ENCODE peak calls at places on chromosomes 16 and 17, in four cellular contexts. O, C, J and Z are unnamed samples.

GRCh38 chr17:10216213-10216982 is 18.0 kb upstream of the GAS7 start:
- DNase-seq in O (no peak), C (no peak), J (no peak), Z (no peak)

GRCh38 chr16:85611455-85612190 is 1.5 kb upstream of the GSE1 start:
- DNase-seq in O (no peak), C (peak), J (peak), Z (peak)

GRCh38 chr16:69111216-69111615 is 5.8 kb downstream of the HAS3 start:
- DNase-seq in O (no peak), C (no peak), J (no peak), Z (no peak)

GRCh38 chr17:82400830-82401229 is 17.3 kb upstream of the HEXD start:
- DNase-seq in O (no peak), C (no peak), J (peak), Z (peak)

GRCh38 chr17:17849863-17850373 is 13.1 kb upstream of the SREBF1 start:
- DNase-seq in O (no peak), C (no peak), J (peak), Z (peak)

GRCh38 chr17:35740997-35741931 is 9.8 kb downstream of the RASL10B start:
- DNase-seq in O (no peak), C (no peak), J (no peak), Z (peak)

GRCh38 chr17:79221597-79221996 is 147.0 kb downstream of the ENGASE start:
- DNase-seq in O (no peak), C (no peak), J (no peak), Z (no peak)

GRCh38 chr16:79328327-79329162 is 272.0 kb downstream of the MAF start:
- DNase-seq in O (no peak), C (no peak), J (no peak), Z (no peak)

GRCh38 chr16:25009822-25010221 is 5.3 kb downstream of the ARHGAP17 start:
- DNase-seq in O (no peak), C (no peak), J (no peak), Z (no peak)

GRCh38 chr17:81488276-81488860 is 24.2 kb downstream of the ACTG1 start:
- DNase-seq in O (no peak), C (no peak), J (no peak), Z (peak)

GRCh38 chr16:78277374-78277773 is 177.9 kb downstream of the WWOX start:
- DNase-seq in O (no peak), C (no peak), J (no peak), Z (no peak)

GRCh38 chr17:4087911-4088693 is 54.7 kb downstream of the ZZEF1 start:
- DNase-seq in O (no peak), C (no peak), J (no peak), Z (no peak)

GRCh38 chr17:17994271-17994670 is 21.6 kb downstream of the DRC3 start:
- DNase-seq in O (no peak), C (no peak), J (no peak), Z (peak)

GRCh38 chr16:31130899-31131298 is 4.6 kb downstream of the PRSS8 start:
- DNase-seq in O (no peak), C (no peak), J (no peak), Z (no peak)

GRCh38 chr17:50946891-50947843 is 81.0 kb upstream of the TOB1 start:
- DNase-seq in O (no peak), C (no peak), J (peak), Z (no peak)

GRCh38 chr16:67481561-67482259 is 753 bp upstream of the ATP6V0D1 start:
- DNase-seq in O (no peak), C (no peak), J (peak), Z (peak)

GRCh38 chr16:4159726-4160125 is 43.5 kb upstream of the ADCY9 start:
- DNase-seq in O (no peak), C (no peak), J (no peak), Z (no peak)

GRCh38 chr17:44610331-44610730 is 45.9 kb upstream of the MEIOC start:
- DNase-seq in O (no peak), C (no peak), J (no peak), Z (no peak)

GRCh38 chr16:29757950-29758466 is 12.2 kb upstream of the C16orf54 start:
- DNase-seq in O (no peak), C (no peak), J (no peak), Z (no peak)

GRCh38 chr17:57784226-57784895 is 39.3 kb upstream of the CCDC182 start:
- DNase-seq in O (no peak), C (no peak), J (no peak), Z (no peak)

GRCh38 chr16:88376835-88377726 is 5.7 kb upstream of the ZNF469 start:
- DNase-seq in O (no peak), C (no peak), J (no peak), Z (no peak)

GRCh38 chr16:84559311-84559932 is 55.0 kb upstream of the MEAK7 start:
- DNase-seq in O (no peak), C (no peak), J (no peak), Z (no peak)

GRCh38 chr16:76287466-76287865 is 10.3 kb downstream of the CNTNAP4 start:
- DNase-seq in O (no peak), C (no peak), J (no peak), Z (no peak)

GRCh38 chr17:52170963-52171572 is 12.6 kb upstream of the CA10 start:
- DNase-seq in O (no peak), C (no peak), J (no peak), Z (no peak)

GRCh38 chr17:75525806-75526554 is 483 bp downstream of the LLGL2 start:
- DNase-seq in O (no peak), C (no peak), J (peak), Z (no peak)

GRCh38 chr16:82715833-82716232 is 89.1 kb downstream of the CDH13 start:
- DNase-seq in O (no peak), C (no peak), J (no peak), Z (no peak)

GRCh38 chr17:50346313-50347086 is 574 bp downstream of the XYLT2 start:
- DNase-seq in O (no peak), C (no peak), J (peak), Z (peak)

GRCh38 chr16:78490431-78490830 is 391.0 kb downstream of the WWOX start:
- DNase-seq in O (no peak), C (no peak), J (no peak), Z (no peak)

GRCh38 chr17:5035356-5035755 is at the start of gene SLC52A1:
- DNase-seq in O (no peak), C (no peak), J (no peak), Z (no peak)

GRCh38 chr17:10109146-10109545 is 89.3 kb downstream of the GAS7 start:
- DNase-seq in O (no peak), C (no peak), J (no peak), Z (no peak)

GRCh38 chr16:52991572-52991971 is 61.1 kb downstream of the CHD9NB start:
- DNase-seq in O (no peak), C (no peak), J (no peak), Z (no peak)

GRCh38 chr17:77472837-77473214 is 332.1 kb downstream of the SEC14L1 start:
- DNase-seq in O (no peak), C (no peak), J (no peak), Z (no peak)

GRCh38 chr16:57277586-57277985 is 6.9 kb downstream of the PLLP start:
- DNase-seq in O (no peak), C (no peak), J (peak), Z (peak)

GRCh38 chr17:18009609-18010420 is 29.2 kb downstream of the ATPAF2 start:
- DNase-seq in O (no peak), C (no peak), J (no peak), Z (no peak)

GRCh38 chr16:76639685-76640289 is 362.6 kb downstream of the CNTNAP4 start:
- DNase-seq in O (no peak), C (no peak), J (no peak), Z (no peak)